ENCODE peak calls at places on chromosomes 4 and X, in seven cellular contexts. I, Y, L, D, T, G and U are unnamed samples.

GRCh38 chrX:39895228-39896110 is 202.3 kb downstream of the BCOR start:
- DNase-seq in Y (no peak), T (no peak), L (no peak), D (no peak), I (no peak), G (no peak), U (no peak)

GRCh38 chr4:146650034-146650433 is 11.3 kb downstream of the POU4F2 start:
- DNase-seq in I (no peak), D (no peak), T (no peak), G (no peak), L (no peak), Y (no peak), U (no peak)

GRCh38 chrX:118503260-118504041 is 7.8 kb downstream of the DOCK11 start:
- DNase-seq in D (no peak), T (no peak), L (no peak), G (no peak), I (no peak), Y (no peak), U (no peak)

GRCh38 chr4:66639361-66639760 is 905.9 kb downstream of the CENPC start:
- DNase-seq in D (no peak), L (no peak), G (no peak), I (no peak), T (no peak), Y (no peak), U (no peak)

GRCh38 chr4:186845137-186845842 is 121.6 kb upstream of the FAT1 start:
- DNase-seq in Y (no peak), I (peak), T (no peak), L (peak), G (peak), D (no peak), U (no peak)

GRCh38 chrX:110432066-110432465 is 73.4 kb downstream of the RTL9 start:
- DNase-seq in T (no peak), Y (no peak), L (no peak), I (no peak), D (no peak), G (no peak), U (no peak)

GRCh38 chrX:86047174-86047991 is at the start of gene CHM:
- DNase-seq in D (peak), Y (peak), T (peak), L (peak), G (peak), I (peak), U (peak)

GRCh38 chrX:32745323-32745722 is 466.0 kb downstream of the DMD start:
- DNase-seq in T (no peak), Y (no peak), L (no peak), I (no peak), G (no peak), D (no peak), U (no peak)

GRCh38 chrX:54995621-54996020 is 1.6 kb upstream of the PFKFB1 start:
- DNase-seq in T (no peak), Y (no peak), G (no peak), L (no peak), D (no peak), I (no peak), U (no peak)

GRCh38 chrX:14630724-14631123 is 101.4 kb downstream of the GLRA2 start:
- DNase-seq in I (no peak), G (no peak), T (no peak), L (no peak), Y (no peak), D (no peak), U (no peak)

GRCh38 chr4:169251291-169252235 is 19.2 kb downstream of the SH3RF1 start:
- DNase-seq in Y (no peak), L (no peak), G (no peak), D (no peak), I (no peak), T (no peak), U (no peak)

GRCh38 chr4:54014761-54015160 is 49.6 kb downstream of the CHIC2 start:
- DNase-seq in Y (no peak), I (no peak), T (no peak), D (no peak), G (no peak), L (no peak), U (no peak)

GRCh38 chrX:94455782-94456181 is 781.8 kb downstream of the FAM133A start:
- DNase-seq in D (no peak), G (no peak), L (no peak), Y (no peak), T (no peak), I (no peak), U (no peak)

GRCh38 chr4:5710962-5711478 is at the start of gene EVC:
- DNase-seq in I (peak), L (peak), D (peak), Y (peak), G (peak), T (peak), U (peak)

GRCh38 chr4:152634110-152634760 is 45.6 kb downstream of the TMEM154 start:
- DNase-seq in D (no peak), T (no peak), Y (no peak), L (no peak), I (no peak), G (no peak), U (no peak)

GRCh38 chr4:122152699-122153328 is 683 bp downstream of the BLTP1 start:
- DNase-seq in G (peak), I (peak), L (peak), Y (peak), D (peak), T (no peak), U (peak)

GRCh38 chrX:112819013-112819635 is 21.5 kb downstream of the AMOT start:
- DNase-seq in T (no peak), Y (no peak), G (peak), D (no peak), L (peak), I (no peak), U (no peak)

GRCh38 chr4:184808719-184809062 is 17.1 kb downstream of the ACSL1 start:
- DNase-seq in L (peak), T (no peak), D (no peak), I (no peak), Y (no peak), G (no peak), U (no peak)

GRCh38 chr4:168598191-168598590 is 101.3 kb downstream of the PALLD start:
- DNase-seq in L (no peak), T (no peak), G (no peak), D (no peak), Y (no peak), I (no peak), U (no peak)

GRCh38 chrX:18166068-18166467 is 54.6 kb downstream of the BEND2 start:
- DNase-seq in L (no peak), T (no peak), G (no peak), I (no peak), Y (no peak), D (no peak), U (no peak)

GRCh38 chr4:178672512-178672911 is 1230.3 kb upstream of the AGA start:
- DNase-seq in L (no peak), I (no peak), G (no peak), Y (no peak), T (no peak), D (no peak), U (no peak)

GRCh38 chrX:19593684-19594083 is 78.4 kb upstream of the MAP3K15 start:
- DNase-seq in L (peak), T (no peak), D (no peak), Y (no peak), I (peak), G (peak), U (no peak)

GRCh38 chr4:113869743-113870375 is 108.3 kb upstream of the CAMK2D start:
- DNase-seq in T (no peak), L (peak), Y (no peak), G (no peak), I (no peak), D (no peak), U (no peak)

GRCh38 chrX:12981880-12982279 is 7.0 kb downstream of the TMSB4X start:
- DNase-seq in Y (no peak), D (no peak), L (no peak), G (no peak), I (no peak), T (no peak), U (no peak)

GRCh38 chrX:45515262-45516215 is 314.9 kb upstream of the DIPK2B start:
- DNase-seq in T (peak), I (peak), L (peak), Y (peak), D (peak), G (peak), U (no peak)

GRCh38 chrX:53281321-53281822 is at the start of gene IQSEC2:
- DNase-seq in Y (peak), G (peak), I (peak), D (peak), L (peak), T (peak), U (peak)
- TF ChIP-seq POLR2A in Y (no peak), G (peak), I (peak), D (no peak), L (no peak), T (peak), U (no peak)

GRCh38 chr4:183441276-183441675 is 3.2 kb upstream of the CDKN2AIP start:
- DNase-seq in D (no peak), T (no peak), I (no peak), L (no peak), G (no peak), Y (no peak), U (no peak)

GRCh38 chr4:183444149-183444952 is at the start of gene CDKN2AIP:
- DNase-seq in D (peak), Y (peak), T (peak), I (peak), L (peak), G (peak), U (peak)

GRCh38 chr4:183447646-183448045 is 3.2 kb downstream of the CDKN2AIP start:
- DNase-seq in G (no peak), I (no peak), D (no peak), L (no peak), Y (no peak), T (no peak), U (no peak)

GRCh38 chr4:183444953-183445543 is 612 bp downstream of the CDKN2AIP start:
- DNase-seq in I (peak), L (no peak), T (peak), Y (peak), D (peak), G (peak), U (no peak)

DNA sequence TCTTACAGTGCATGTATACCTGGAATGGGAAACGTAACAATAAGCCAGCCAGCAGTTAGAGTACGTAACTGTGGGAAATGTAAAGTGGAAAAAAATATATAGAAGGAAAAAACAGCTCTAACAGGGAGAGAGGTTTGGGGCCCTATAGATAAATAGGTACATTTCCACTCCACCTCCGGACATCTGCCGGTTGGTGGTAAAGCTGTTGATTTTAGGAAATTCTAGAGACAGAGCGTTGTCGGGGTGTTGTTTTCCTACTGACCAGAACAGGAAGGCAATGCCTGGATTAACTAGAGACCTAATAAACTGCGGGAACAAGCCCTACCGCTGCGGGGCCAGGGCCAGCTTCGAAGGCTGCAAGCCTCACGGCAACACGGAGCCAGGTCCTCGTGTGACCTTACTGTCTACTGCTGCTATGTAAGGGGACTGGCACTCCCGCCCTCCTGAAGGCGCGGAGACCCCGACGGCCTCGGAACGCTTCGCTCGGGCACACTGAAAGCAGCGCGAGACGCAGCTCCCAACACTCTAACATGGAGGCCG is 757 bp upstream of the CDKN2AIP start:
- DNase-seq in Y (no peak), L (peak), I (no peak), D (peak), T (peak), G (no peak), U (no peak)
- TF ChIP-seq POLR2A in Y (no peak), L (no peak), I (no peak), D (no peak), T (no peak), G (no peak), U (no peak)

GRCh38 chr4:155009288-155009687 is 199.1 kb upstream of the NPY2R start:
- DNase-seq in I (no peak), G (no peak), T (no peak), Y (no peak), D (no peak), L (no peak), U (no peak)
- TF ChIP-seq POLR2A in I (no peak), G (no peak), T (no peak), Y (no peak), D (no peak), L (no peak), U (no peak)

GRCh38 chrX:91434351-91435168 is at the start of gene PABPC5:
- DNase-seq in Y (peak), G (peak), L (peak), D (peak), T (peak), I (peak), U (no peak)
- TF ChIP-seq POLR2A in Y (no peak), G (peak), L (peak), D (no peak), T (peak), I (peak), U (no peak)

GRCh38 chrX:150692837-150693781 is at the start of gene MTMR1:
- DNase-seq in L (no peak), I (no peak), D (no peak), T (no peak), Y (peak), G (peak), U (no peak)
- TF ChIP-seq POLR2A in L (peak), I (no peak), D (no peak), T (peak), Y (no peak), G (peak), U (no peak)

DNA sequence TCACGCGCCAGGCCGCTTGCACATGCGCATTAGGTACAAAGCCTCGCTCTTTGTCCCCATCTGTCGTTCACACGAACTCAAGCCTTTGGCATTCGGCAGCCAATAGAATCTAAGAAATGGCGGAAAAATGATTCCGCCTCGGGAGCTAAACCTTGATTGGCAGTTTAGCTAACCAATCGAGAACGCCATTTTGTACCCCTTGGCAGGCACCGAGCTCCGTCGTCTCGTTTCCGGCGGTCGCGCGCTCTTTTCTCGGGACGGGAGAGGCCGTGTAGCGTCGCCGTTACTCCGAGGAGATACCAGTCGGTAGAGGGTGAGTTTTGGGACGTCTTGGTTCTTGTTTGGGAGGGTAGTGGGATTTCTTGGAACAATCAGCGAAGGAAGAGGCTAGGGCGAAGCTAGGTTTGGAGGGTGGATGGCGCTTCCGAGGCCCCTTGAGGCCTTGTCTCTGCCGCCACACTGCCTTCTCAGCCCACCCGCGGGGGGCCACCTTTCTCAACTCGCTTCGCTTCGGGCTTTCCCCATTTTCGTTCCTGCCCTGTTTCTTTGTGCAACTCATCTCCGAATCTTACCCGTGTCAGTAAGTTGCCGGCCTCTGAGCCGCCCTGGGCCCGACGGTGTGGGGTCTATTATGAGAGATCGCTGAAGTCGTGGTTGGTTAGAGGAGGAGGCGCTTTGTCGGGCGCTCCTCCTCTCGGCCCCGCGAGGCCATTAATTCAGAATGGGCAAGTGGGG is at the start of gene NONO:
- DNase-seq in I (peak), G (peak), T (peak), L (peak), D (peak), Y (peak), U (peak)
- TF ChIP-seq POLR2A in I (peak), G (peak), T (peak), L (peak), D (no peak), Y (peak), U (peak)

DNA sequence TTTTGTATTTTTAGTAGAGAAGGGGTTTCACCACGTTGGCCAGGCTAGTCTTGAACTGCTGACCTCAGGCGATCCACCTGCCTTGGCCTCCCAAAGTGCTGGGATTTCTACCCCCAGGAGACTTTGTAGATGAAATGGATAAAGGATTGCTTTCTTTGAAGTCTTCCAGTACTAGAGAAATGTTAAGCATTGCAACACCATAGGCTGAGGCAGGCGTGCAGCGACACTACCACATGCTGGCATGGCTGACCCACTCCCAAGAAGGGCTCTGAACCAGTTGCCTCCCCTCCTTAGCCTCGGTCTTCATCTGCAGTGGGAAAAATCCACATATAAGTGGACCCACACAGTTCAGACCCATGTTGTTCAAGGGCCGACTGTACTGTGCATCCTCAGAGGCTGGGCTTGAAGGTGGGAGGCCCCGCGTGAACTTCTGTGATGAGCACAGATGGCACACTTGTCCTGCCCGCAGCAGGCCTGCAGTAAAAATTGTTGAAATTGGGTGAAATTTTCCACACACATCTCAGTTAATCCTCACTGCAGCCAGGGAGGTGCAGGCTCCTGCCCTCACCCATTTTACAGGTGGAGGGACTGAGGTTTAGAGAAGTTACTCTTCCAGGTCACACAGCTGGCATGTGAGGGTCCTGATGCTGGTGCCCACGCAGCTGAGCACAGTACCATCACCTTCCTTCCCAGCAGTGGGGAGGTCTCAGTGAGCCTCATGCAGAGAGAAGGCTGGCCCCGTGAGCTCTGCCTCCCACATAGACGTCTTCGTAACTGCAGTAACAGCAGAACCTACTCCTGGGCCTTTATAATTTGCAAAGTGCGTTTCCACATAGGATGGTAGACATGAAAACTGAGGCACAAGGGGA is 35.5 kb downstream of the HTRA3 start:
- DNase-seq in T (no peak), Y (no peak), G (no peak), L (no peak), I (no peak), D (peak), U (no peak)
- TF ChIP-seq POLR2A in T (no peak), Y (no peak), G (no peak), L (no peak), I (no peak), D (no peak), U (no peak)